ENCODE peak calls at places on chromosomes 7 and 10, in eight cellular contexts. N is thoracic aorta, G is dorsolateral prefrontal cortex, O is type B pancreatic cell, K is heart left ventricle, Y is mesothelial cell of epicardium, C is transverse colon, Q is BJ. T is an unnamed sample.

GRCh38 chr7:122515404-122515803 is 183.5 kb downstream of the RNF133 start:
- DNase-seq in G (no peak), Q (no peak), Y (no peak), O (no peak), N (no peak), K (no peak), C (no peak), T (no peak)

GRCh38 chr10:13890233-13890616 is 303.5 kb downstream of the PRPF18 start:
- DNase-seq in Q (no peak), Y (no peak), G (no peak), C (no peak), N (no peak), O (no peak), K (no peak), T (no peak)

GRCh38 chr7:142459557-142459963 is 201.7 kb upstream of the PRSS58 start:
- DNase-seq in Y (no peak), G (no peak), C (peak), Q (peak), N (no peak), K (no peak), O (no peak), T (no peak)

GRCh38 chr10:95236068-95236903 is 42.2 kb downstream of the ACSM6 start:
- DNase-seq in C (no peak), G (no peak), Q (peak), O (no peak), Y (no peak), K (no peak), N (no peak), T (no peak)

GRCh38 chr7:101519324-101520017 is 109.6 kb downstream of the MYL10 start:
- DNase-seq in N (no peak), Y (no peak), C (no peak), O (no peak), K (peak), Q (peak), G (no peak), T (no peak)

GRCh38 chr10:21061982-21062381 is 164.9 kb upstream of the NEBL start:
- DNase-seq in Q (no peak), Y (no peak), C (no peak), K (no peak), O (no peak), N (no peak), G (no peak), T (no peak)

GRCh38 chr10:20682782-20683181 is 214.3 kb downstream of the NEBL start:
- DNase-seq in O (no peak), Y (no peak), N (no peak), K (no peak), Q (no peak), G (no peak), C (no peak), T (no peak)

GRCh38 chr10:62916157-62916603 is 100.0 kb upstream of the EGR2 start:
- DNase-seq in Q (peak), C (no peak), Y (no peak), O (no peak), G (no peak), K (no peak), N (no peak), T (no peak)

GRCh38 chr10:132577350-132578005 is 39.9 kb downstream of the INPP5A start:
- DNase-seq in Y (no peak), C (no peak), O (no peak), Q (no peak), K (no peak), G (no peak), N (no peak), T (no peak)
- TF ChIP-seq CTCF in Y (no peak), C (no peak), O (no peak), Q (peak), K (peak), G (peak), N (peak), T (no peak)

DNA sequence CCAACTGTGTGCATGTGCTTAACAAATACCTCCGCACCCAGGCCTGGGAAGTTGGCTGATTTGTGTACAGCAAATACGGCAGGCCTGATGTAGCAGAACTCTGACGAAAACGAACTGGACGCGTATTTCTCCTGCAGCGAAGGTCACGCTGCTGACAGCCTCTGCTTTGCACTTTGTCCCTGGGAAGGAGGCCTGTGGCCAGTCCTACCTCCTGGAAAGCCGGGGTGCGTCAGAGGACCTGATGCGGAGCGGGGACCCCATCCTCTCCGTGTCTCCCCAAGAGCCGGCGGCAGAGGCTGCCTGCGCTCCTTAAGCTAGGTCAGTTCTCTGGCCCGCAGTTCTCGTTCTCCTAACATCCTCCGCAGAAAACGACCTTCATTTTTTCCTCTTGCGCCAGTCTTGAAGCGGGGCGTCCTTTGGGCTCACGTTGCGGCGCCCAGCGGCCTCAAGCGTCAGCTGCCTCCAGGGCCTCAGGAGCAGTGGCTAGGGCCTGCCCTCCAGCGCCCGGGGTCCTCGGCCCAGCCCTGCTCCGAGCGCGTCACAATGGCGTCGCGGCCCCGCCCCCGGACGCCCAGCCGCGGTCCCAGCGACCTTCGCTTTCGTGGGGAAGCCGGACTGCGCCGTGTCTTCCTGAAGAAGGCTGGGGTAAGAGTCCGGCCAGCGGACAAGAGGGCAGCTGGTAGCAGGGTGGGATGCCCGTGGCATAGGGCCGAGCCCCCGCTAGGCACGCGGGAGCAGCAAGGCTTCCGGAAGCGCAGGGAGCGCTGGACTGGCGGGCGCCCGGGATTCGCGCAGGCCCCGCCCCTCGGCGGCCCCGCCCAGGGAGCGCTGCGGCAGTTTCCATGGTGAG is at the start of gene ZNF487:
- DNase-seq in Q (peak), Y (peak), G (peak), N (peak), C (peak), O (peak), K (peak), T (peak)
- TF ChIP-seq CTCF in Q (peak), Y (no peak), G (peak), N (no peak), C (peak), O (peak), K (peak), T (no peak)

DNA sequence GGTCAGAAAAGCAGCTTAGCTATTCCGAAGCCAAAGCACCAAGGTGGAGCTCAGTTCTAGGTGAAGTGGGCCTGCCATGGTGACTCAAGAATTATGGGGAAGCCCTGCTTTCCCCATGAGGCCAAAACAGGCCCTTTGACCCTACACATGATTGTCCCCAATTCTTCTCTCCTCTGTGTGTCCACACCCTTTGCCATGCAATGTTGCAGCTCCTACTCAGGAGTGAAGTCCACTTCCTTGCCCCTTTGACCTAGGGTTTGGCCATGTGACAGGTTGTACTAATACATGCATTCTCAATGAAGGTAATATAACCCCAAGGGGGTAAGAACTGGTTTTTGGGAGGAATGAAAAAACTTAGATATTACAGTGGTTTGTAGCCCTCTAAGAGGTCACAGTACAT is 67.6 kb upstream of the MKRN1 start:
- DNase-seq in Q (no peak), Y (no peak), C (peak), O (no peak), K (no peak), N (no peak), G (no peak), T (no peak)
- TF ChIP-seq CTCF in Q (no peak), Y (no peak), C (no peak), O (no peak), K (no peak), N (no peak), G (no peak), T (no peak)

GRCh38 chr10:124688366-124688765 is 55.8 kb downstream of the FAM53B start:
- DNase-seq in G (no peak), N (no peak), K (no peak), Y (no peak), C (no peak), O (no peak), Q (no peak), T (no peak)

GRCh38 chr10:124681626-124682552 is 62.3 kb downstream of the FAM53B start:
- DNase-seq in Q (no peak), C (no peak), N (no peak), Y (no peak), O (no peak), G (no peak), K (no peak), T (no peak)

GRCh38 chr10:124686707-124687376 is 57.3 kb downstream of the FAM53B start:
- DNase-seq in Y (no peak), C (peak), G (peak), O (no peak), N (no peak), Q (no peak), K (peak), T (no peak)

GRCh38 chr10:124683816-124684215 is 60.4 kb downstream of the FAM53B start:
- DNase-seq in G (no peak), O (no peak), K (peak), N (no peak), Y (no peak), Q (no peak), C (peak), T (no peak)

DNA sequence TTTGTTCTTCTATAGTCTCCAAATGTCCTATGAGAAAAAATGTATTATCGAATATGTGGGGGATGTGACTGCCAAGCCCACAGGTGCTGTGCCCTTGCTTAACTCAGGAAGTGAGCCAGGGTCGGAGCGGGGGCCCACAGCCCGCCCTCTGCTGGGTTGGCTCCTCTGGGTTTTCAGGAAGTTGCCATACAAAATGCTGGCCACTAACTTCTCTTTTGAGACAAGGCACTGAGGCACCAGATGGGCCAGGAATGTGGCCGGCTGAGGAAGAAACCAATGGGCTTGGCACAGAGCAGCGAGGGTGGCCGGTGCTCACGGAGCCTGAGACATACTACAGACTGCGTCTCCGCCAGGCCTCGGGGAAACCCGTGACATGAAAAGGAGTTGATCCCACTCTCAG is 58.9 kb downstream of the FAM53B start:
- DNase-seq in N (no peak), G (no peak), O (no peak), Q (no peak), K (peak), Y (no peak), C (peak), T (no peak)
- TF ChIP-seq CTCF in N (no peak), G (no peak), O (no peak), Q (no peak), K (peak), Y (no peak), C (no peak), T (no peak)

GRCh38 chr7:137820156-137820555 is 26.6 kb downstream of the DGKI start:
- DNase-seq in C (no peak), G (no peak), K (no peak), Y (no peak), Q (no peak), O (no peak), N (no peak), T (no peak)

GRCh38 chr7:137820677-137821420 is 25.9 kb downstream of the DGKI start:
- DNase-seq in Y (peak), K (peak), Q (peak), G (peak), N (peak), C (no peak), O (no peak), T (peak)

GRCh38 chr7:137818036-137818435 is 28.7 kb downstream of the DGKI start:
- DNase-seq in G (no peak), Q (no peak), K (no peak), O (no peak), C (no peak), Y (no peak), N (no peak), T (no peak)

DNA sequence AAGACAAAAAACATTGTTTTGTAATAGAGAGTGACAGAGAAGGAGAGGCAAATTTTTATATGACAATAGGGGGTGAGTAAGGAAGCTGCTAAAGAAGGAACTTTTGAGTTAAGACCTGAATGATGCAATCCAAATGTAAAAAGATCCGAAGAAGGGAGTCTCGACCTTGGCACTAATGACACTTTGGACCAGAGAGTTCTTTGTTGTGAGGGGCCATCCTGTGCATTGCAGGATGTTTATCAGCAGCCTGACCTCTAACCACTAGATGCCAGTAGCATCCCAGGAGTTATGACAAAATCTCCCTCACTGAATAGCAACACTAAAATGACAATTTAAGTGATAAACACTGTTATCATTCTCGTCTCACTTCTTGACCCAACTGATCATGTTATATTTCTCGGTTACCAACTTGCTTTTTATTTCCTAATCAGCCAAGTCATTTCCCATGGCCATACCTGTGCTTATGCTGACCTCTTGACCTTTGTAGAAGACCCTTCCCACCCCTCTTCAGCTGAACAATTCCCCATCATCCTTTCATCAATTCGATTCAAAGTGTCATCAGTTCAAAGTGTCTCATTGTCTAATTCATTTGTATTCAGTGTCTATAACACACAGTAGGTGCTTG is 30.0 kb downstream of the DGKI start:
- DNase-seq in N (no peak), C (no peak), Q (no peak), K (no peak), O (no peak), Y (no peak), G (no peak), T (no peak)
- TF ChIP-seq CTCF in N (no peak), C (no peak), Q (peak), K (peak), O (peak), Y (no peak), G (peak), T (no peak)

GRCh38 chr10:77350134-77350533 is 287.5 kb downstream of the KCNMA1 start:
- DNase-seq in Y (no peak), C (no peak), N (no peak), G (no peak), Q (no peak), O (no peak), K (no peak), T (no peak)

GRCh38 chr10:77351386-77351785 is 286.2 kb downstream of the KCNMA1 start:
- DNase-seq in C (no peak), O (no peak), G (no peak), K (no peak), N (no peak), Y (no peak), Q (no peak), T (no peak)

GRCh38 chr10:77349226-77349625 is 288.4 kb downstream of the KCNMA1 start:
- DNase-seq in N (no peak), G (no peak), K (no peak), O (no peak), Y (no peak), Q (no peak), C (no peak), T (no peak)

GRCh38 chr10:77348711-77349110 is 288.9 kb downstream of the KCNMA1 start:
- DNase-seq in Q (no peak), C (no peak), N (no peak), K (no peak), Y (no peak), O (no peak), G (no peak), T (no peak)

DNA sequence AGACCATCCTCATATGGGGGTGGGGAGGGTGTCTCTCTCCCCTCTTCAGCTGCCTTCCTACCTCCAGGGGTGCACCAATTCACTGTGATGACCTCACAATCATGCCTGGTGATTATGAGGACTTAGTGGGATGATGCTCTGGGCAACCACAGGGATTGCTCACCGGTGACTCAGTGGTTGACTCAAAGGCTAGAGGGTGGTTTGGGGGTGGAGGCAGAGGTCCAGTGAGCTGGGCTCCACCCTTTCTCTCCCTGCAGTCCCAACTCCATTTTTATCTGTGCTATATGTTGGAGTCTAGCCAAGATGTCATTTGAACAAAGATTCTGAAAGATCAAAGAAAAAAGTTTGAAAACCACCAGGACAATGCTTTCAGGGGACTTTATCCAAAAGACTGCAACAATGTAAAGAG is 286.9 kb downstream of the KCNMA1 start:
- DNase-seq in Q (peak), O (no peak), G (no peak), K (no peak), N (peak), C (no peak), Y (no peak), T (peak)
- TF ChIP-seq CTCF in Q (peak), O (no peak), G (no peak), K (no peak), N (no peak), C (no peak), Y (no peak), T (no peak)

T was measured in coronary artery.